ENCODE peak calls at places on chromosome 18, in ten cellular contexts. R is cardiac muscle cell; T is epithelial cell of prostate; G is Kasumi-1; E is left lobe of liver; N is central memory CD4-positive, alpha-beta T cell; A is GM10248; Z is frontal cortex; S is stimulated activated CD4-positive, alpha-beta T cell treated with anti-CD3 and anti-CD28 coated beads, Interleukin-12 subunit alpha, Interleukin-12 subunit beta, amount 100 ng/mL, for 48 hours; L is HEK293T. K is an unnamed sample.

GRCh38 chr18:44246001-44246400 is 434.7 kb upstream of the SETBP1 start:
- DNase-seq in R (no peak), T (no peak), G (no peak), E (no peak), N (no peak), A (no peak), Z (no peak), S (no peak), L (no peak), K (peak; percentile 34)

GRCh38 chr18:50284226-50284885 is 3.0 kb upstream of the MBD1 start:
- DNase-seq in R (no peak), T (peak; percentile 66), G (no peak), E (no peak), N (no peak), A (no peak), Z (no peak), S (no peak), L (no peak), K (peak; percentile 78)

GRCh38 chr18:45058076-45058475 is 377.4 kb downstream of the SETBP1 start:
- DNase-seq in R (no peak), T (no peak), G (no peak), E (no peak), N (no peak), A (no peak), Z (no peak), S (no peak), L (no peak), K (no peak)

GRCh38 chr18:58315739-58316215 is 271.8 kb downstream of the NEDD4L start:
- DNase-seq in R (peak; percentile 10), T (no peak), G (no peak), E (no peak), N (no peak), A (no peak), Z (no peak), S (no peak), L (no peak), K (peak; percentile 83)

GRCh38 chr18:32429427-32429826 is 41.3 kb downstream of the GAREM1 start:
- DNase-seq in R (no peak), T (no peak), G (no peak), E (no peak), N (no peak), A (no peak), Z (no peak), S (no peak), L (no peak), K (no peak)

GRCh38 chr18:10690376-10690775 is 164.5 kb downstream of the NAPG start:
- DNase-seq in R (no peak), T (no peak), G (no peak), E (no peak), N (no peak), A (no peak), Z (no peak), S (no peak), L (no peak), K (no peak)

GRCh38 chr18:73948497-73948896 is 199.1 kb downstream of the FBXO15 start:
- DNase-seq in R (peak; percentile 49), T (no peak), G (no peak), E (no peak), N (no peak), A (no peak), Z (no peak), S (no peak), L (no peak), K (no peak)

GRCh38 chr18:45658756-45659155 is 43.5 kb downstream of the SLC14A2 start:
- DNase-seq in R (no peak), T (no peak), G (no peak), E (no peak), N (no peak), A (no peak), Z (no peak), S (no peak), L (no peak), K (peak; percentile 54)

GRCh38 chr18:79964330-79965118 is at the start of gene HSBP1L1:
- DNase-seq in R (peak; percentile 54), T (no peak), G (peak; percentile 56), E (peak; percentile 82), N (peak; percentile 63), A (peak; percentile 84), Z (peak; percentile 73), S (peak; percentile 50), L (peak; percentile 49), K (peak; percentile 33)

GRCh38 chr18:79942786-79943607 is 8.5 kb downstream of the SLC66A2 start:
- DNase-seq in R (no peak), T (no peak), G (no peak), E (peak; percentile 49), N (no peak), A (no peak), Z (no peak), S (no peak), L (no peak), K (no peak)

GRCh38 chr18:3511980-3512379 is 62.0 kb downstream of the TGIF1 start:
- DNase-seq in R (peak; percentile 80), T (peak; percentile 85), G (no peak), E (no peak), N (no peak), A (no peak), Z (no peak), S (no peak), L (no peak), K (peak; percentile 90)

GRCh38 chr18:30245756-30246515 is 796.6 kb downstream of the DSC3 start:
- DNase-seq in R (no peak), T (no peak), G (no peak), E (no peak), N (no peak), A (no peak), Z (no peak), S (no peak), L (no peak), K (no peak)

GRCh38 chr18:42310956-42311355 is 355.9 kb downstream of the PIK3C3 start:
- DNase-seq in R (peak; percentile 36), T (no peak), G (no peak), E (no peak), N (no peak), A (no peak), Z (no peak), S (no peak), L (no peak), K (peak; percentile 54)

GRCh38 chr18:56873441-56874140 is 222.4 kb downstream of the WDR7 start:
- DNase-seq in R (peak; percentile 30), T (no peak), G (peak; percentile 1), E (no peak), N (peak; percentile 2), A (no peak), Z (no peak), S (no peak), L (no peak), K (no peak)

GRCh38 chr18:25349131-25349925 is 2.6 kb downstream of the ZNF521 start:
- DNase-seq in R (peak; percentile 59), T (no peak), G (no peak), E (peak; percentile 43), N (no peak), A (peak; percentile 24), Z (peak; percentile 64), S (no peak), L (peak; percentile 45), K (no peak)

GRCh38 chr18:26470011-26470637 is 78.2 kb downstream of the KCTD1 start:
- DNase-seq in R (no peak), T (no peak), G (no peak), E (no peak), N (no peak), A (peak; percentile 44), Z (no peak), S (no peak), L (no peak), K (no peak)

K was measured in foreskin keratinocyte.